ENCODE peak calls at places on chromosomes 12 and 14, in five cellular contexts. G, M, D, S and L are unnamed samples.
A peak's percentile ranks its signal among the peaks of the same experiment; 100 is the strongest.

GRCh38 chr14:69719501-69719951 is 47.4 kb upstream of the SRSF5 start:
- DNase-seq in G (peak; percentile 86), M (no peak), D (no peak), S (no peak), L (no peak)

GRCh38 chr12:111826982-111827381 is 15.0 kb upstream of the MAPKAPK5 start:
- DNase-seq in G (no peak), M (no peak), D (no peak), S (no peak), L (no peak)

GRCh38 chr12:67091204-67091603 is 178.0 kb upstream of the CAND1 start:
- DNase-seq in G (no peak), M (no peak), D (no peak), S (no peak), L (no peak)

GRCh38 chr12:106246891-106247730 is 709 bp downstream of the CKAP4 start:
- DNase-seq in G (peak; percentile 83), M (peak; percentile 35), D (no peak), S (peak; percentile 24), L (no peak)

GRCh38 chr14:104344815-104345214 is 206.4 kb downstream of the KIF26A start:
- DNase-seq in G (no peak), M (no peak), D (no peak), S (no peak), L (no peak)

GRCh38 chr12:77992760-77993159 is 162.1 kb downstream of the NAV3 start:
- DNase-seq in G (no peak), M (no peak), D (no peak), S (no peak), L (no peak)

GRCh38 chr14:69242311-69243224 is 17.4 kb upstream of the GALNT16 start:
- DNase-seq in G (peak; percentile 85), M (no peak), D (no peak), S (peak; percentile 49), L (no peak)

GRCh38 chr14:64500088-64500487 is 3.5 kb downstream of the ZBTB25 start:
- DNase-seq in G (no peak), M (no peak), D (no peak), S (no peak), L (no peak)

GRCh38 chr14:103488960-103489359 is 33.7 kb downstream of the CKB start:
- DNase-seq in G (peak; percentile 5), M (no peak), D (no peak), S (no peak), L (no peak)

GRCh38 chr14:60981626-60982455 is 796 bp downstream of the SLC38A6 start:
- DNase-seq in G (no peak), M (no peak), D (no peak), S (no peak), L (no peak)

GRCh38 chr14:67815573-67816235 is 686 bp downstream of the ZFYVE26 start:
- DNase-seq in G (no peak), M (no peak), D (no peak), S (no peak), L (no peak)

GRCh38 chr12:75779891-75780501 is 251.6 kb downstream of the PHLDA1 start:
- DNase-seq in G (no peak), M (no peak), D (no peak), S (no peak), L (no peak)

GRCh38 chr14:106308839-106309389 is 782.5 kb downstream of the TMEM121 start:
- DNase-seq in G (no peak), M (peak; percentile 7), D (no peak), S (no peak), L (no peak)

GRCh38 chr14:24368562-24369252 is 723 bp downstream of the NFATC4 start:
- DNase-seq in G (peak; percentile 84), M (peak; percentile 35), D (no peak), S (peak; percentile 52), L (no peak)

GRCh38 chr12:109937371-109937770 is 37.3 kb downstream of the TCHP start:
- DNase-seq in G (no peak), M (no peak), D (no peak), S (no peak), L (no peak)